ENCODE peak calls at places on chromosomes 3 and 15, in eight cellular contexts. One of them, this sample, is unnamed.

GRCh38 chr15:71096676-71097075 is 18.6 kb upstream of the THSD4 start:
- DNase-seq in Caco-2: no peak
- DNase-seq in HFFc6: peak; percentile 86
- DNase-seq in uterus: no peak
- DNase-seq in GM03348: peak; percentile 35
- DNase-seq in HEK293T: no peak
- DNase-seq in stimulated activated CD4-positive, alpha-beta T cell treated with anti-CD3 and anti-CD28 coated beads, Interleukin-12 subunit alpha, Interleukin-12 subunit beta, amount 100 ng/mL, for 4 hours: no peak
- DNase-seq in naive thymus-derived CD4-positive, alpha-beta T cell: no peak
- DNase-seq in this sample: no peak

GRCh38 chr3:32443471-32443870 is 51.8 kb downstream of the CMTM7 start:
- DNase-seq in Caco-2: no peak
- DNase-seq in HFFc6: peak; percentile 53
- DNase-seq in uterus: no peak
- DNase-seq in GM03348: peak; percentile 46
- DNase-seq in HEK293T: no peak
- DNase-seq in stimulated activated CD4-positive, alpha-beta T cell treated with anti-CD3 and anti-CD28 coated beads, Interleukin-12 subunit alpha, Interleukin-12 subunit beta, amount 100 ng/mL, for 4 hours: no peak
- DNase-seq in naive thymus-derived CD4-positive, alpha-beta T cell: no peak
- DNase-seq in this sample: no peak

GRCh38 chr3:7144696-7145308 is 283.9 kb downstream of the GRM7 start:
- DNase-seq in Caco-2: peak; percentile 29
- DNase-seq in HFFc6: no peak
- DNase-seq in uterus: no peak
- DNase-seq in GM03348: no peak
- DNase-seq in HEK293T: peak; percentile 26
- DNase-seq in stimulated activated CD4-positive, alpha-beta T cell treated with anti-CD3 and anti-CD28 coated beads, Interleukin-12 subunit alpha, Interleukin-12 subunit beta, amount 100 ng/mL, for 4 hours: no peak
- DNase-seq in naive thymus-derived CD4-positive, alpha-beta T cell: no peak
- DNase-seq in this sample: no peak

GRCh38 chr3:106120334-106120733 is 251.5 kb upstream of the CBLB start:
- DNase-seq in Caco-2: no peak
- DNase-seq in HFFc6: peak; percentile 37
- DNase-seq in uterus: no peak
- DNase-seq in GM03348: no peak
- DNase-seq in HEK293T: no peak
- DNase-seq in stimulated activated CD4-positive, alpha-beta T cell treated with anti-CD3 and anti-CD28 coated beads, Interleukin-12 subunit alpha, Interleukin-12 subunit beta, amount 100 ng/mL, for 4 hours: no peak
- DNase-seq in naive thymus-derived CD4-positive, alpha-beta T cell: no peak
- DNase-seq in this sample: no peak

GRCh38 chr3:54122046-54122801 is at the start of gene CACNA2D3:
- DNase-seq in Caco-2: peak; percentile 17
- DNase-seq in HFFc6: no peak
- DNase-seq in uterus: no peak
- DNase-seq in GM03348: peak; percentile 57
- DNase-seq in HEK293T: peak; percentile 72
- DNase-seq in stimulated activated CD4-positive, alpha-beta T cell treated with anti-CD3 and anti-CD28 coated beads, Interleukin-12 subunit alpha, Interleukin-12 subunit beta, amount 100 ng/mL, for 4 hours: no peak
- DNase-seq in naive thymus-derived CD4-positive, alpha-beta T cell: no peak
- DNase-seq in this sample: peak; percentile 56

GRCh38 chr3:176905331-176905730 is 292.0 kb downstream of the TBL1XR1 start:
- DNase-seq in Caco-2: no peak
- DNase-seq in HFFc6: no peak
- DNase-seq in uterus: no peak
- DNase-seq in GM03348: no peak
- DNase-seq in HEK293T: no peak
- DNase-seq in stimulated activated CD4-positive, alpha-beta T cell treated with anti-CD3 and anti-CD28 coated beads, Interleukin-12 subunit alpha, Interleukin-12 subunit beta, amount 100 ng/mL, for 4 hours: no peak
- DNase-seq in naive thymus-derived CD4-positive, alpha-beta T cell: no peak
- DNase-seq in this sample: no peak

GRCh38 chr3:138114988-138115971 is at the start of gene DZIP1L:
- DNase-seq in Caco-2: peak; percentile 67
- DNase-seq in HFFc6: peak; percentile 43
- DNase-seq in uterus: peak; percentile 66
- DNase-seq in GM03348: peak; percentile 92
- DNase-seq in HEK293T: peak; percentile 72
- DNase-seq in stimulated activated CD4-positive, alpha-beta T cell treated with anti-CD3 and anti-CD28 coated beads, Interleukin-12 subunit alpha, Interleukin-12 subunit beta, amount 100 ng/mL, for 4 hours: peak; percentile 28
- DNase-seq in naive thymus-derived CD4-positive, alpha-beta T cell: peak; percentile 8
- DNase-seq in this sample: peak; percentile 65

GRCh38 chr3:125695688-125696087 is 100.4 kb upstream of the OSBPL11 start:
- DNase-seq in Caco-2: no peak
- DNase-seq in HFFc6: no peak
- DNase-seq in uterus: no peak
- DNase-seq in GM03348: no peak
- DNase-seq in HEK293T: no peak
- DNase-seq in stimulated activated CD4-positive, alpha-beta T cell treated with anti-CD3 and anti-CD28 coated beads, Interleukin-12 subunit alpha, Interleukin-12 subunit beta, amount 100 ng/mL, for 4 hours: no peak
- DNase-seq in naive thymus-derived CD4-positive, alpha-beta T cell: no peak
- DNase-seq in this sample: no peak

GRCh38 chr15:74680461-74680860 is 15.4 kb downstream of the EDC3 start:
- DNase-seq in Caco-2: no peak
- DNase-seq in HFFc6: no peak
- DNase-seq in uterus: no peak
- DNase-seq in GM03348: no peak
- DNase-seq in HEK293T: no peak
- DNase-seq in stimulated activated CD4-positive, alpha-beta T cell treated with anti-CD3 and anti-CD28 coated beads, Interleukin-12 subunit alpha, Interleukin-12 subunit beta, amount 100 ng/mL, for 4 hours: no peak
- DNase-seq in naive thymus-derived CD4-positive, alpha-beta T cell: no peak
- DNase-seq in this sample: no peak

GRCh38 chr3:98855811-98856400 is 45.6 kb downstream of the DCBLD2 start:
- DNase-seq in Caco-2: no peak
- DNase-seq in HFFc6: peak; percentile 88
- DNase-seq in uterus: no peak
- DNase-seq in GM03348: peak; percentile 81
- DNase-seq in HEK293T: no peak
- DNase-seq in stimulated activated CD4-positive, alpha-beta T cell treated with anti-CD3 and anti-CD28 coated beads, Interleukin-12 subunit alpha, Interleukin-12 subunit beta, amount 100 ng/mL, for 4 hours: no peak
- DNase-seq in naive thymus-derived CD4-positive, alpha-beta T cell: no peak
- DNase-seq in this sample: no peak

GRCh38 chr15:71730277-71731144 is 79.8 kb upstream of the NR2E3 start:
- DNase-seq in Caco-2: peak; percentile 62
- DNase-seq in HFFc6: peak; percentile 70
- DNase-seq in uterus: peak; percentile 45
- DNase-seq in GM03348: peak; percentile 83
- DNase-seq in HEK293T: peak; percentile 66
- DNase-seq in stimulated activated CD4-positive, alpha-beta T cell treated with anti-CD3 and anti-CD28 coated beads, Interleukin-12 subunit alpha, Interleukin-12 subunit beta, amount 100 ng/mL, for 4 hours: peak; percentile 3
- DNase-seq in naive thymus-derived CD4-positive, alpha-beta T cell: peak; percentile 29
- DNase-seq in this sample: no peak

GRCh38 chr3:171374260-171374659 is 85.9 kb downstream of the TNIK start:
- DNase-seq in Caco-2: no peak
- DNase-seq in HFFc6: peak; percentile 20
- DNase-seq in uterus: no peak
- DNase-seq in GM03348: no peak
- DNase-seq in HEK293T: no peak
- DNase-seq in stimulated activated CD4-positive, alpha-beta T cell treated with anti-CD3 and anti-CD28 coated beads, Interleukin-12 subunit alpha, Interleukin-12 subunit beta, amount 100 ng/mL, for 4 hours: no peak
- DNase-seq in naive thymus-derived CD4-positive, alpha-beta T cell: no peak
- DNase-seq in this sample: no peak

GRCh38 chr3:138348107-138348949 is at the start of gene MRAS:
- DNase-seq in Caco-2: peak; percentile 85
- DNase-seq in HFFc6: peak; percentile 71
- DNase-seq in uterus: peak; percentile 79
- DNase-seq in GM03348: peak; percentile 91
- DNase-seq in HEK293T: peak; percentile 69
- DNase-seq in stimulated activated CD4-positive, alpha-beta T cell treated with anti-CD3 and anti-CD28 coated beads, Interleukin-12 subunit alpha, Interleukin-12 subunit beta, amount 100 ng/mL, for 4 hours: peak; percentile 29
- DNase-seq in naive thymus-derived CD4-positive, alpha-beta T cell: peak; percentile 29
- DNase-seq in this sample: peak; percentile 83

GRCh38 chr3:8499181-8499611 is 2.4 kb upstream of the LMCD1 start:
- DNase-seq in Caco-2: no peak
- DNase-seq in HFFc6: no peak
- DNase-seq in uterus: no peak
- DNase-seq in GM03348: no peak
- DNase-seq in HEK293T: no peak
- DNase-seq in stimulated activated CD4-positive, alpha-beta T cell treated with anti-CD3 and anti-CD28 coated beads, Interleukin-12 subunit alpha, Interleukin-12 subunit beta, amount 100 ng/mL, for 4 hours: no peak
- DNase-seq in naive thymus-derived CD4-positive, alpha-beta T cell: no peak
- DNase-seq in this sample: no peak

GRCh38 chr3:184583345-184584000 is 21.9 kb downstream of the EPHB3 start:
- DNase-seq in Caco-2: no peak
- DNase-seq in HFFc6: no peak
- DNase-seq in uterus: no peak
- DNase-seq in GM03348: peak; percentile 76
- DNase-seq in HEK293T: no peak
- DNase-seq in stimulated activated CD4-positive, alpha-beta T cell treated with anti-CD3 and anti-CD28 coated beads, Interleukin-12 subunit alpha, Interleukin-12 subunit beta, amount 100 ng/mL, for 4 hours: no peak
- DNase-seq in naive thymus-derived CD4-positive, alpha-beta T cell: no peak
- DNase-seq in this sample: peak; percentile 77

GRCh38 chr3:24042174-24042878 is 97.2 kb downstream of the NR1D2 start:
- DNase-seq in Caco-2: no peak
- DNase-seq in HFFc6: no peak
- DNase-seq in uterus: no peak
- DNase-seq in GM03348: peak; percentile 40
- DNase-seq in HEK293T: no peak
- DNase-seq in stimulated activated CD4-positive, alpha-beta T cell treated with anti-CD3 and anti-CD28 coated beads, Interleukin-12 subunit alpha, Interleukin-12 subunit beta, amount 100 ng/mL, for 4 hours: no peak
- DNase-seq in naive thymus-derived CD4-positive, alpha-beta T cell: no peak
- DNase-seq in this sample: peak; percentile 19

GRCh38 chr3:78900426-78900825 is 867.4 kb downstream of the ROBO1 start:
- DNase-seq in Caco-2: no peak
- DNase-seq in HFFc6: no peak
- DNase-seq in uterus: no peak
- DNase-seq in GM03348: peak; percentile 5
- DNase-seq in HEK293T: no peak
- DNase-seq in stimulated activated CD4-positive, alpha-beta T cell treated with anti-CD3 and anti-CD28 coated beads, Interleukin-12 subunit alpha, Interleukin-12 subunit beta, amount 100 ng/mL, for 4 hours: no peak
- DNase-seq in naive thymus-derived CD4-positive, alpha-beta T cell: no peak
- DNase-seq in this sample: no peak

GRCh38 chr15:25236861-25237155 is 202.0 kb downstream of the UBE3A start:
- DNase-seq in Caco-2: no peak
- DNase-seq in HFFc6: no peak
- DNase-seq in uterus: no peak
- DNase-seq in GM03348: no peak
- DNase-seq in HEK293T: no peak
- DNase-seq in stimulated activated CD4-positive, alpha-beta T cell treated with anti-CD3 and anti-CD28 coated beads, Interleukin-12 subunit alpha, Interleukin-12 subunit beta, amount 100 ng/mL, for 4 hours: no peak
- DNase-seq in naive thymus-derived CD4-positive, alpha-beta T cell: no peak
- DNase-seq in this sample: no peak

GRCh38 chr3:64276131-64276530 is 50.9 kb upstream of the PRICKLE2 start:
- DNase-seq in Caco-2: no peak
- DNase-seq in HFFc6: no peak
- DNase-seq in uterus: no peak
- DNase-seq in GM03348: no peak
- DNase-seq in HEK293T: no peak
- DNase-seq in stimulated activated CD4-positive, alpha-beta T cell treated with anti-CD3 and anti-CD28 coated beads, Interleukin-12 subunit alpha, Interleukin-12 subunit beta, amount 100 ng/mL, for 4 hours: no peak
- DNase-seq in naive thymus-derived CD4-positive, alpha-beta T cell: no peak
- DNase-seq in this sample: no peak

GRCh38 chr3:167198949-167199348 is 181.1 kb downstream of the ZBBX start:
- DNase-seq in Caco-2: no peak
- DNase-seq in HFFc6: no peak
- DNase-seq in uterus: no peak
- DNase-seq in GM03348: no peak
- DNase-seq in HEK293T: no peak
- DNase-seq in stimulated activated CD4-positive, alpha-beta T cell treated with anti-CD3 and anti-CD28 coated beads, Interleukin-12 subunit alpha, Interleukin-12 subunit beta, amount 100 ng/mL, for 4 hours: no peak
- DNase-seq in naive thymus-derived CD4-positive, alpha-beta T cell: no peak
- DNase-seq in this sample: no peak